ENCODE peak calls at places on chromosomes 11 and 22, in nine cellular contexts. B, Z, P, M, C, Q, Y, J and U are unnamed samples.

GRCh38 chr22:46738961-46739870 is 1.2 kb upstream of the CERK start:
- DNase-seq in B (peak), Z (peak), P (peak), M (no peak), C (no peak), Q (peak), Y (peak), J (peak), U (peak)

GRCh38 chr11:63668396-63668795 is 2.8 kb downstream of the ATL3 start:
- DNase-seq in B (no peak), Z (no peak), P (no peak), M (no peak), C (no peak), Q (no peak), Y (no peak), J (no peak), U (no peak)

GRCh38 chr11:71988050-71988449 is 10.7 kb upstream of the IL18BP start:
- DNase-seq in B (peak), Z (no peak), P (peak), M (peak), C (no peak), Q (no peak), Y (no peak), J (peak), U (peak)

GRCh38 chr11:120129570-120129969 is 8.3 kb downstream of the TRIM29 start:
- DNase-seq in B (no peak), Z (no peak), P (no peak), M (no peak), C (peak), Q (no peak), Y (no peak), J (no peak), U (no peak)

GRCh38 chr11:119691701-119692546 is 37.1 kb downstream of the NECTIN1 start:
- DNase-seq in B (no peak), Z (no peak), P (no peak), M (no peak), C (no peak), Q (no peak), Y (no peak), J (no peak), U (no peak)

GRCh38 chr11:70544067-70544773 is 145.9 kb downstream of the CTTN start:
- DNase-seq in B (no peak), Z (no peak), P (no peak), M (no peak), C (peak), Q (no peak), Y (no peak), J (no peak), U (no peak)

GRCh38 chr22:22375586-22376351 is 131.2 kb downstream of the VPREB1 start:
- DNase-seq in B (no peak), Z (peak), P (no peak), M (no peak), C (no peak), Q (no peak), Y (no peak), J (no peak), U (no peak)

GRCh38 chr11:71286701-71287643 is 34.6 kb upstream of the SHANK2 start:
- DNase-seq in B (peak), Z (peak), P (peak), M (peak), C (no peak), Q (no peak), Y (no peak), J (peak), U (peak)

GRCh38 chr11:88288560-88288959 is 49.0 kb downstream of the CTSC start:
- DNase-seq in B (no peak), Z (no peak), P (no peak), M (no peak), C (no peak), Q (no peak), Y (no peak), J (no peak), U (no peak)

GRCh38 chr22:30411780-30412179 is 13.8 kb upstream of the MTFP1 start:
- DNase-seq in B (no peak), Z (no peak), P (no peak), M (no peak), C (no peak), Q (no peak), Y (no peak), J (no peak), U (no peak)

GRCh38 chr11:41612415-41612814 is 153.0 kb upstream of the LRRC4C start:
- DNase-seq in B (no peak), Z (no peak), P (no peak), M (no peak), C (no peak), Q (no peak), Y (no peak), J (peak), U (no peak)

GRCh38 chr11:68216171-68216938 is 3.3 kb upstream of the KMT5B start:
- DNase-seq in B (no peak), Z (peak), P (no peak), M (no peak), C (no peak), Q (no peak), Y (no peak), J (no peak), U (no peak)

GRCh38 chr22:42611076-42611475 is 3.6 kb downstream of the POLDIP3 start:
- DNase-seq in B (no peak), Z (no peak), P (peak), M (no peak), C (no peak), Q (no peak), Y (no peak), J (no peak), U (no peak)

GRCh38 chr22:27911329-27911728 is 7.7 kb downstream of the PITPNB start:
- DNase-seq in B (no peak), Z (no peak), P (peak), M (no peak), C (no peak), Q (no peak), Y (no peak), J (peak), U (no peak)

GRCh38 chr11:61488651-61489291 is 19.8 kb upstream of the LRRC10B start:
- DNase-seq in B (peak), Z (peak), P (peak), M (no peak), C (no peak), Q (no peak), Y (no peak), J (peak), U (no peak)

GRCh38 chr11:69699213-69699612 is 4.6 kb downstream of the FGF19 start:
- DNase-seq in B (no peak), Z (no peak), P (peak), M (no peak), C (peak), Q (no peak), Y (no peak), J (peak), U (no peak)

GRCh38 chr11:61826930-61827572 is 1.0 kb upstream of the FADS2 start:
- DNase-seq in B (no peak), Z (no peak), P (no peak), M (no peak), C (peak), Q (no peak), Y (no peak), J (no peak), U (no peak)

GRCh38 chr22:33104192-33104591 is 46.0 kb upstream of the SYN3 start:
- DNase-seq in B (no peak), Z (no peak), P (no peak), M (no peak), C (no peak), Q (no peak), Y (no peak), J (no peak), U (no peak)

GRCh38 chr11:75333022-75333806 is 18.2 kb downstream of the ARRB1 start:
- DNase-seq in B (no peak), Z (no peak), P (no peak), M (no peak), C (no peak), Q (no peak), Y (no peak), J (no peak), U (no peak)

GRCh38 chr11:31237819-31238771 is 131.4 kb downstream of the DCDC1 start:
- DNase-seq in B (no peak), Z (no peak), P (peak), M (no peak), C (no peak), Q (no peak), Y (no peak), J (peak), U (no peak)

GRCh38 chr11:118067006-118067405 is 9.9 kb upstream of the TMPRSS4 start:
- DNase-seq in B (no peak), Z (no peak), P (no peak), M (no peak), C (peak), Q (no peak), Y (no peak), J (no peak), U (no peak)

GRCh38 chr11:114133548-114134329 is 74.2 kb downstream of the ZBTB16 start:
- DNase-seq in B (no peak), Z (peak), P (no peak), M (no peak), C (no peak), Q (no peak), Y (no peak), J (no peak), U (no peak)

GRCh38 chr11:130813638-130814037 is 102.6 kb downstream of the SNX19 start:
- DNase-seq in B (no peak), Z (no peak), P (no peak), M (no peak), C (no peak), Q (no peak), Y (no peak), J (no peak), U (no peak)

GRCh38 chr22:41344189-41344788 is 37.5 kb upstream of the TEF start:
- DNase-seq in B (no peak), Z (no peak), P (no peak), M (no peak), C (no peak), Q (no peak), Y (no peak), J (no peak), U (no peak)

GRCh38 chr11:69808708-69809107 is 10.5 kb downstream of the FGF3 start:
- DNase-seq in B (peak), Z (no peak), P (peak), M (no peak), C (no peak), Q (no peak), Y (no peak), J (peak), U (no peak)

GRCh38 chr22:49018601-49019000 is 809.1 kb downstream of the BRD1 start:
- DNase-seq in B (no peak), Z (peak), P (no peak), M (no peak), C (peak), Q (no peak), Y (no peak), J (no peak), U (no peak)

GRCh38 chr11:122668562-122669090 is 13.1 kb downstream of the UBASH3B start:
- DNase-seq in B (peak), Z (no peak), P (peak), M (peak), C (no peak), Q (peak), Y (no peak), J (peak), U (peak)

GRCh38 chr22:30806391-30806861 is 111.8 kb downstream of the OSBP2 start:
- DNase-seq in B (peak), Z (no peak), P (peak), M (no peak), C (no peak), Q (no peak), Y (no peak), J (peak), U (peak)

GRCh38 chr22:45537734-45538181 is 35.1 kb downstream of the FBLN1 start:
- DNase-seq in B (peak), Z (peak), P (peak), M (peak), C (no peak), Q (no peak), Y (no peak), J (peak), U (peak)

GRCh38 chr11:6618117-6619020 is 853 bp downstream of the TPP1 start:
- DNase-seq in B (peak), Z (peak), P (peak), M (peak), C (peak), Q (peak), Y (peak), J (peak), U (peak)

GRCh38 chr22:19085233-19086043 is 36.8 kb downstream of the DGCR2 start:
- DNase-seq in B (peak), Z (no peak), P (peak), M (no peak), C (no peak), Q (peak), Y (no peak), J (peak), U (peak)

GRCh38 chr22:49093192-49093880 is 734.3 kb downstream of the BRD1 start:
- DNase-seq in B (no peak), Z (no peak), P (no peak), M (no peak), C (peak), Q (no peak), Y (no peak), J (no peak), U (no peak)

GRCh38 chr11:76224461-76225121 is 18.3 kb upstream of the WNT11 start:
- DNase-seq in B (no peak), Z (no peak), P (no peak), M (no peak), C (no peak), Q (no peak), Y (no peak), J (no peak), U (no peak)

GRCh38 chr11:95524328-95525036 is 265.1 kb downstream of the FAM76B start:
- DNase-seq in B (no peak), Z (no peak), P (no peak), M (no peak), C (no peak), Q (no peak), Y (no peak), J (no peak), U (no peak)

GRCh38 chr11:61332266-61332822 is 561 bp downstream of the DDB1 start:
- DNase-seq in B (peak), Z (no peak), P (peak), M (no peak), C (no peak), Q (no peak), Y (no peak), J (peak), U (peak)

DNA sequence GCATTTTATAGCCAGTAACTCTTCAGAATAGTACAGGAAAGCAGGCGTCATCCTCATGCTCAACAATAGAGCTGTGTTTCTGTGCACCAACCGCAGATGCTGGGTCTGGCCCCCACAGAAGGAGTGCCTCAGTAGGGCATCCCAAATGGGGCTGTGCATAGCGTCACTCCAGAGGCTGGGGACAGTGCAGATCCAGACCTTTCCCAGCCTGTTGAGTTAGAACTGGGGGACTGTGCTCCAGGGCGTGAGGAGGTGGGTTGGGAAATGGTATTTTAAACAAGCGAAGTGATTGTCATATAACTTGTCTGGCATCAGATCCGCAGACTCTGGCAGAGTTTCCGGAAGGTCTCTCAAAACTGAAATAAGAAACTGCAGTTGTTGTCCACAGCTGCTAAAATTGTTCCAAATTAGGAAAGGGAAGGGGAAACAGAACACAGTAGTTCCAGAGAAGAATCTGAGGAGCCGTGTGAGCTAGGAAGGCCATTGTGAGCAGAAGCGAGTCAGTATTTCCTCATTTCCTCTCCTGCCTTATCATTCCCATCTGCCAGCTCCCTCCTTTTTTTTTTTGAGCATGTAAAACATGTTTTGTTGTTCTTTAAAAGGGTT is 52.2 kb downstream of the JAM3 start:
- DNase-seq in B (peak), Z (no peak), P (peak), M (no peak), C (no peak), Q (no peak), Y (no peak), J (peak), U (peak)
- TF ChIP-seq CTCF in B (no peak), Z (no peak), P (no peak), M (no peak), C (no peak), Q (no peak), Y (no peak), J (no peak), U (no peak)

GRCh38 chr11:33633251-33634003 is 67.2 kb downstream of the C11orf91 start:
- DNase-seq in B (peak), Z (no peak), P (peak), M (no peak), C (no peak), Q (no peak), Y (no peak), J (peak), U (peak)

GRCh38 chr11:33634291-33634834 is 66.3 kb downstream of the C11orf91 start:
- DNase-seq in B (peak), Z (no peak), P (peak), M (no peak), C (no peak), Q (no peak), Y (no peak), J (no peak), U (peak)

GRCh38 chr11:33631749-33632091 is 68.9 kb downstream of the C11orf91 start:
- DNase-seq in B (no peak), Z (no peak), P (no peak), M (no peak), C (no peak), Q (no peak), Y (no peak), J (no peak), U (no peak)

GRCh38 chr11:33635161-33635560 is 65.5 kb downstream of the C11orf91 start:
- DNase-seq in B (peak), Z (peak), P (peak), M (no peak), C (no peak), Q (no peak), Y (no peak), J (peak), U (no peak)

GRCh38 chr11:33630936-33631748 is 69.5 kb downstream of the C11orf91 start:
- DNase-seq in B (no peak), Z (no peak), P (no peak), M (no peak), C (no peak), Q (no peak), Y (no peak), J (no peak), U (no peak)
- TF ChIP-seq CTCF in B (peak), Z (no peak), P (no peak), M (no peak), C (no peak), Q (no peak), Y (no peak), J (no peak), U (peak)

DNA sequence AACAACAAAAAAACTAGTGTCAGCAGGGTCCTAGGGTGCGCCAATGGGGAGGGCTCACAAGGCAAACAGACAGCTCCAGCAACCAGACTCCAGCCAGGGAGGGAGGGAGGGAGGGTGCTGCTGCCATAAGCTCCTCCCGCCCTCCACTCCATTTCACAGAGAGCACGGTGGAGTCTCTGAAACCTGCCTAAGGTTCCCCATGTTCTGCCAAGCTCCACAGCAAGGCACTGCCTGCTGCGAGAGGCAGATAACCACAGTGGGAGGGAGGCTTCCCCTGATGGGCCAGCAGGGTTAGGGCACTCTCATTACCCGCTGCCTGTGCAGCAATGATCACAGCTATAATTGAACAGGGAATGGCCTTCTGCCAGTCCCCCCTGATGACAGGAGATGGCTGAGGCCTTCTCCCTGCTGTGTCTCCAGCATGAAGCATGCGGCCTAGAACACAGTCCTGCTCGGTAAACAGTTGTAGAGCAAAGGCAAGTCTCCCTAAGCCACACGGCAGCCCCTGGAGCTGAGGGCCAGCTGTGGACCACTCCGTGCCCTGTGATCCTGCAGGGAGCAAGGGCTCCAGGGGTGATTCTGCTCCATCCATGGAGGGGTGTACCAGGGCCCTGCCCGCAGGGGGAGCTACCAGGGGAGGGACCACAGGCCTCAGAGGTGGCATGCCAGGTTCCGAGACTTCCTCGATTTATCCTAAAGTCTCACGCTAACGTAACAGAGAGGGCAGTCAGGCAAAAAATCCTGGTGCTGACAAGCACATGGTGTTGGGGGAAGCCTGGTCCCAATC is 42.9 kb downstream of the PC start:
- DNase-seq in B (no peak), Z (no peak), P (no peak), M (no peak), C (no peak), Q (no peak), Y (no peak), J (no peak), U (no peak)
- TF ChIP-seq CTCF in B (peak), Z (no peak), P (no peak), M (no peak), C (no peak), Q (no peak), Y (no peak), J (no peak), U (no peak)

DNA sequence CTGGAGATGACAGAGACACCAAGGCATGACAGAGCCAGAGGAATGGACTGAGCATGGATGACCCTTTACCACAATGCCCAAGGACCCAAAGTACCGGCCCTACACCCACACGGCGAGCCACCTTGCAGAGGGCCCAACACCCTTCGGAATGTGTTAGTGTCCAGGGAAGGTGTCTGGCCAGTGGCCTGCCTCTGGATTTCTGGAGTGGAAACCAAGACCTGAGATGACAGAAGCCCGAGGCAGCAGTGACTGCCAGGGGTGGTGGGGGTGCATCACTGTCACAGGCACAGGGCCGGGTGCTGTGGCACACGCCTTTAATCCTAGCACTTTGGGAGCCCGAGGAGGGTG is 28.7 kb downstream of the PDGFB start:
- DNase-seq in B (no peak), Z (peak), P (no peak), M (no peak), C (peak), Q (no peak), Y (no peak), J (no peak), U (no peak)
- TF ChIP-seq CTCF in B (no peak), Z (no peak), P (no peak), M (no peak), C (no peak), Q (no peak), Y (no peak), J (no peak), U (peak)